ENCODE peak calls at places on chromosome 1, in eight cellular contexts. One of them, this sample, is unnamed.

GRCh38 chr1:153945795-153946621 is 510 bp downstream of the DENND4B start:
- DNase-seq in hepatic stellate cell: peak
- DNase-seq in tibial artery: peak
- DNase-seq in MG63: peak
- DNase-seq in heart left ventricle: peak
- DNase-seq in stimulated activated CD4-positive, alpha-beta T cell treated with anti-CD3 and anti-CD28 coated beads, Interleukin-12 subunit alpha, Interleukin-12 subunit beta, amount 100 ng/mL, for 4 hours: peak
- DNase-seq in NCI-H1436: no peak
- DNase-seq in uterus: peak
- DNase-seq in this sample: peak

GRCh38 chr1:168772428-168772827 is 43.4 kb upstream of the DPT start:
- DNase-seq in heart left ventricle: no peak
- DNase-seq in NCI-H1436: no peak
- DNase-seq in MG63: no peak
- DNase-seq in stimulated activated CD4-positive, alpha-beta T cell treated with anti-CD3 and anti-CD28 coated beads, Interleukin-12 subunit alpha, Interleukin-12 subunit beta, amount 100 ng/mL, for 4 hours: no peak
- DNase-seq in uterus: no peak
- DNase-seq in hepatic stellate cell: no peak
- DNase-seq in tibial artery: no peak
- DNase-seq in this sample: no peak

GRCh38 chr1:33301273-33301984 is 19.5 kb downstream of the A3GALT2 start:
- DNase-seq in uterus: no peak
- DNase-seq in heart left ventricle: no peak
- DNase-seq in tibial artery: peak
- DNase-seq in hepatic stellate cell: no peak
- DNase-seq in NCI-H1436: no peak
- DNase-seq in MG63: no peak
- DNase-seq in stimulated activated CD4-positive, alpha-beta T cell treated with anti-CD3 and anti-CD28 coated beads, Interleukin-12 subunit alpha, Interleukin-12 subunit beta, amount 100 ng/mL, for 4 hours: no peak
- DNase-seq in this sample: no peak

GRCh38 chr1:228823200-228823599 is 87.9 kb downstream of the RHOU start:
- DNase-seq in hepatic stellate cell: no peak
- DNase-seq in NCI-H1436: no peak
- DNase-seq in tibial artery: no peak
- DNase-seq in MG63: no peak
- DNase-seq in stimulated activated CD4-positive, alpha-beta T cell treated with anti-CD3 and anti-CD28 coated beads, Interleukin-12 subunit alpha, Interleukin-12 subunit beta, amount 100 ng/mL, for 4 hours: no peak
- DNase-seq in heart left ventricle: no peak
- DNase-seq in uterus: no peak
- DNase-seq in this sample: no peak

GRCh38 chr1:230263573-230264195 is 162.4 kb downstream of the PGBD5 start:
- DNase-seq in MG63: no peak
- DNase-seq in heart left ventricle: no peak
- DNase-seq in NCI-H1436: no peak
- DNase-seq in hepatic stellate cell: no peak
- DNase-seq in uterus: peak
- DNase-seq in tibial artery: no peak
- DNase-seq in stimulated activated CD4-positive, alpha-beta T cell treated with anti-CD3 and anti-CD28 coated beads, Interleukin-12 subunit alpha, Interleukin-12 subunit beta, amount 100 ng/mL, for 4 hours: no peak
- DNase-seq in this sample: no peak

GRCh38 chr1:3827813-3828307 is 29.2 kb downstream of the CEP104 start:
- DNase-seq in heart left ventricle: no peak
- DNase-seq in hepatic stellate cell: no peak
- DNase-seq in uterus: no peak
- DNase-seq in MG63: no peak
- DNase-seq in NCI-H1436: no peak
- DNase-seq in stimulated activated CD4-positive, alpha-beta T cell treated with anti-CD3 and anti-CD28 coated beads, Interleukin-12 subunit alpha, Interleukin-12 subunit beta, amount 100 ng/mL, for 4 hours: no peak
- DNase-seq in tibial artery: no peak
- DNase-seq in this sample: no peak

GRCh38 chr1:237799762-237800474 is 90.8 kb downstream of the ZP4 start:
- DNase-seq in uterus: no peak
- DNase-seq in heart left ventricle: no peak
- DNase-seq in MG63: peak
- DNase-seq in tibial artery: no peak
- DNase-seq in hepatic stellate cell: no peak
- DNase-seq in NCI-H1436: peak
- DNase-seq in stimulated activated CD4-positive, alpha-beta T cell treated with anti-CD3 and anti-CD28 coated beads, Interleukin-12 subunit alpha, Interleukin-12 subunit beta, amount 100 ng/mL, for 4 hours: peak
- DNase-seq in this sample: peak

GRCh38 chr1:204442376-204443259 is 31.0 kb upstream of the PPP1R15B start:
- DNase-seq in MG63: no peak
- DNase-seq in uterus: no peak
- DNase-seq in NCI-H1436: no peak
- DNase-seq in heart left ventricle: no peak
- DNase-seq in tibial artery: no peak
- DNase-seq in hepatic stellate cell: no peak
- DNase-seq in stimulated activated CD4-positive, alpha-beta T cell treated with anti-CD3 and anti-CD28 coated beads, Interleukin-12 subunit alpha, Interleukin-12 subunit beta, amount 100 ng/mL, for 4 hours: no peak
- DNase-seq in this sample: no peak

GRCh38 chr1:20472860-20473711 is 12.9 kb downstream of the CAMK2N1 start:
- DNase-seq in tibial artery: no peak
- DNase-seq in stimulated activated CD4-positive, alpha-beta T cell treated with anti-CD3 and anti-CD28 coated beads, Interleukin-12 subunit alpha, Interleukin-12 subunit beta, amount 100 ng/mL, for 4 hours: no peak
- DNase-seq in uterus: peak
- DNase-seq in NCI-H1436: no peak
- DNase-seq in hepatic stellate cell: peak
- DNase-seq in heart left ventricle: peak
- DNase-seq in MG63: no peak
- DNase-seq in this sample: no peak

GRCh38 chr1:113325039-113325438 is 65.3 kb upstream of the MAGI3 start:
- DNase-seq in heart left ventricle: no peak
- DNase-seq in stimulated activated CD4-positive, alpha-beta T cell treated with anti-CD3 and anti-CD28 coated beads, Interleukin-12 subunit alpha, Interleukin-12 subunit beta, amount 100 ng/mL, for 4 hours: no peak
- DNase-seq in NCI-H1436: no peak
- DNase-seq in uterus: no peak
- DNase-seq in hepatic stellate cell: no peak
- DNase-seq in tibial artery: no peak
- DNase-seq in MG63: peak
- DNase-seq in this sample: no peak

GRCh38 chr1:14138135-14138506 is 438.1 kb downstream of the PRDM2 start:
- DNase-seq in MG63: peak
- DNase-seq in stimulated activated CD4-positive, alpha-beta T cell treated with anti-CD3 and anti-CD28 coated beads, Interleukin-12 subunit alpha, Interleukin-12 subunit beta, amount 100 ng/mL, for 4 hours: no peak
- DNase-seq in hepatic stellate cell: no peak
- DNase-seq in tibial artery: no peak
- DNase-seq in uterus: no peak
- DNase-seq in NCI-H1436: no peak
- DNase-seq in heart left ventricle: no peak
- DNase-seq in this sample: peak

GRCh38 chr1:5742801-5743200 is 249.4 kb downstream of the NPHP4 start:
- DNase-seq in tibial artery: no peak
- DNase-seq in stimulated activated CD4-positive, alpha-beta T cell treated with anti-CD3 and anti-CD28 coated beads, Interleukin-12 subunit alpha, Interleukin-12 subunit beta, amount 100 ng/mL, for 4 hours: no peak
- DNase-seq in NCI-H1436: no peak
- DNase-seq in MG63: no peak
- DNase-seq in heart left ventricle: peak
- DNase-seq in uterus: no peak
- DNase-seq in hepatic stellate cell: no peak
- DNase-seq in this sample: no peak

GRCh38 chr1:84756455-84757082 is 66.3 kb upstream of the SSX2IP start:
- DNase-seq in MG63: no peak
- DNase-seq in stimulated activated CD4-positive, alpha-beta T cell treated with anti-CD3 and anti-CD28 coated beads, Interleukin-12 subunit alpha, Interleukin-12 subunit beta, amount 100 ng/mL, for 4 hours: no peak
- DNase-seq in hepatic stellate cell: no peak
- DNase-seq in NCI-H1436: no peak
- DNase-seq in tibial artery: no peak
- DNase-seq in heart left ventricle: no peak
- DNase-seq in uterus: no peak
- DNase-seq in this sample: no peak

GRCh38 chr1:98276514-98276913 is 355.7 kb upstream of the DPYD start:
- DNase-seq in NCI-H1436: no peak
- DNase-seq in hepatic stellate cell: no peak
- DNase-seq in uterus: no peak
- DNase-seq in tibial artery: no peak
- DNase-seq in heart left ventricle: no peak
- DNase-seq in MG63: no peak
- DNase-seq in stimulated activated CD4-positive, alpha-beta T cell treated with anti-CD3 and anti-CD28 coated beads, Interleukin-12 subunit alpha, Interleukin-12 subunit beta, amount 100 ng/mL, for 4 hours: no peak
- DNase-seq in this sample: no peak

GRCh38 chr1:2547210-2548067 is 8.7 kb upstream of the TNFRSF14 start:
- DNase-seq in uterus: no peak
- DNase-seq in NCI-H1436: no peak
- DNase-seq in hepatic stellate cell: no peak
- DNase-seq in stimulated activated CD4-positive, alpha-beta T cell treated with anti-CD3 and anti-CD28 coated beads, Interleukin-12 subunit alpha, Interleukin-12 subunit beta, amount 100 ng/mL, for 4 hours: peak
- DNase-seq in MG63: no peak
- DNase-seq in heart left ventricle: no peak
- DNase-seq in tibial artery: no peak
- DNase-seq in this sample: peak

GRCh38 chr1:69263982-69264381 is 303.7 kb upstream of the LRRC7 start:
- DNase-seq in heart left ventricle: no peak
- DNase-seq in MG63: no peak
- DNase-seq in NCI-H1436: peak
- DNase-seq in uterus: peak
- DNase-seq in stimulated activated CD4-positive, alpha-beta T cell treated with anti-CD3 and anti-CD28 coated beads, Interleukin-12 subunit alpha, Interleukin-12 subunit beta, amount 100 ng/mL, for 4 hours: no peak
- DNase-seq in hepatic stellate cell: no peak
- DNase-seq in tibial artery: peak
- DNase-seq in this sample: no peak

GRCh38 chr1:201754353-201754752 is 74.6 kb upstream of the IPO9 start:
- DNase-seq in hepatic stellate cell: no peak
- DNase-seq in stimulated activated CD4-positive, alpha-beta T cell treated with anti-CD3 and anti-CD28 coated beads, Interleukin-12 subunit alpha, Interleukin-12 subunit beta, amount 100 ng/mL, for 4 hours: no peak
- DNase-seq in tibial artery: no peak
- DNase-seq in heart left ventricle: no peak
- DNase-seq in MG63: no peak
- DNase-seq in uterus: peak
- DNase-seq in NCI-H1436: no peak
- DNase-seq in this sample: no peak

GRCh38 chr1:158248122-158248521 is 6.1 kb upstream of the CD1A start:
- DNase-seq in stimulated activated CD4-positive, alpha-beta T cell treated with anti-CD3 and anti-CD28 coated beads, Interleukin-12 subunit alpha, Interleukin-12 subunit beta, amount 100 ng/mL, for 4 hours: no peak
- DNase-seq in heart left ventricle: no peak
- DNase-seq in tibial artery: peak
- DNase-seq in uterus: no peak
- DNase-seq in hepatic stellate cell: no peak
- DNase-seq in MG63: no peak
- DNase-seq in NCI-H1436: no peak
- DNase-seq in this sample: peak

GRCh38 chr1:156359973-156360372 is 9.0 kb upstream of the RHBG start:
- DNase-seq in uterus: no peak
- DNase-seq in tibial artery: no peak
- DNase-seq in heart left ventricle: no peak
- DNase-seq in NCI-H1436: no peak
- DNase-seq in stimulated activated CD4-positive, alpha-beta T cell treated with anti-CD3 and anti-CD28 coated beads, Interleukin-12 subunit alpha, Interleukin-12 subunit beta, amount 100 ng/mL, for 4 hours: no peak
- DNase-seq in MG63: peak
- DNase-seq in hepatic stellate cell: no peak
- DNase-seq in this sample: no peak

GRCh38 chr1:97630281-97630680 is 290.6 kb downstream of the DPYD start:
- DNase-seq in heart left ventricle: no peak
- DNase-seq in hepatic stellate cell: no peak
- DNase-seq in tibial artery: no peak
- DNase-seq in MG63: no peak
- DNase-seq in stimulated activated CD4-positive, alpha-beta T cell treated with anti-CD3 and anti-CD28 coated beads, Interleukin-12 subunit alpha, Interleukin-12 subunit beta, amount 100 ng/mL, for 4 hours: no peak
- DNase-seq in NCI-H1436: no peak
- DNase-seq in uterus: no peak
- DNase-seq in this sample: no peak

GRCh38 chr1:42431514-42431913 is 24.3 kb downstream of the ZMYND12 start:
- DNase-seq in tibial artery: no peak
- DNase-seq in stimulated activated CD4-positive, alpha-beta T cell treated with anti-CD3 and anti-CD28 coated beads, Interleukin-12 subunit alpha, Interleukin-12 subunit beta, amount 100 ng/mL, for 4 hours: no peak
- DNase-seq in MG63: no peak
- DNase-seq in heart left ventricle: no peak
- DNase-seq in hepatic stellate cell: no peak
- DNase-seq in uterus: no peak
- DNase-seq in NCI-H1436: no peak
- DNase-seq in this sample: no peak

GRCh38 chr1:202589190-202589680 is 121.0 kb downstream of the SYT2 start:
- DNase-seq in stimulated activated CD4-positive, alpha-beta T cell treated with anti-CD3 and anti-CD28 coated beads, Interleukin-12 subunit alpha, Interleukin-12 subunit beta, amount 100 ng/mL, for 4 hours: no peak
- DNase-seq in heart left ventricle: peak
- DNase-seq in tibial artery: peak
- DNase-seq in NCI-H1436: no peak
- DNase-seq in hepatic stellate cell: peak
- DNase-seq in MG63: peak
- DNase-seq in uterus: peak
- DNase-seq in this sample: no peak

GRCh38 chr1:9128161-9128519 is 762 bp downstream of the GPR157 start:
- DNase-seq in NCI-H1436: no peak
- DNase-seq in tibial artery: peak
- DNase-seq in hepatic stellate cell: peak
- DNase-seq in stimulated activated CD4-positive, alpha-beta T cell treated with anti-CD3 and anti-CD28 coated beads, Interleukin-12 subunit alpha, Interleukin-12 subunit beta, amount 100 ng/mL, for 4 hours: peak
- DNase-seq in heart left ventricle: no peak
- DNase-seq in uterus: peak
- DNase-seq in MG63: peak
- DNase-seq in this sample: no peak

GRCh38 chr1:29849038-29849750 is 612.9 kb downstream of the PTPRU start:
- DNase-seq in tibial artery: no peak
- DNase-seq in stimulated activated CD4-positive, alpha-beta T cell treated with anti-CD3 and anti-CD28 coated beads, Interleukin-12 subunit alpha, Interleukin-12 subunit beta, amount 100 ng/mL, for 4 hours: peak
- DNase-seq in NCI-H1436: peak
- DNase-seq in MG63: no peak
- DNase-seq in hepatic stellate cell: peak
- DNase-seq in heart left ventricle: no peak
- DNase-seq in uterus: no peak
- DNase-seq in this sample: peak

GRCh38 chr1:210647406-210648333 is 319.0 kb downstream of the HHAT start:
- DNase-seq in MG63: peak
- DNase-seq in heart left ventricle: no peak
- DNase-seq in hepatic stellate cell: peak
- DNase-seq in NCI-H1436: no peak
- DNase-seq in stimulated activated CD4-positive, alpha-beta T cell treated with anti-CD3 and anti-CD28 coated beads, Interleukin-12 subunit alpha, Interleukin-12 subunit beta, amount 100 ng/mL, for 4 hours: no peak
- DNase-seq in uterus: no peak
- DNase-seq in tibial artery: no peak
- DNase-seq in this sample: peak

GRCh38 chr1:178538192-178538916 is 25.4 kb downstream of the TEX35 start:
- DNase-seq in MG63: peak
- DNase-seq in stimulated activated CD4-positive, alpha-beta T cell treated with anti-CD3 and anti-CD28 coated beads, Interleukin-12 subunit alpha, Interleukin-12 subunit beta, amount 100 ng/mL, for 4 hours: no peak
- DNase-seq in uterus: no peak
- DNase-seq in NCI-H1436: no peak
- DNase-seq in tibial artery: no peak
- DNase-seq in hepatic stellate cell: peak
- DNase-seq in heart left ventricle: peak
- DNase-seq in this sample: no peak

GRCh38 chr1:154628122-154628405 is 20.1 kb upstream of the ADAR start:
- DNase-seq in heart left ventricle: no peak
- DNase-seq in tibial artery: no peak
- DNase-seq in NCI-H1436: no peak
- DNase-seq in uterus: no peak
- DNase-seq in MG63: no peak
- DNase-seq in stimulated activated CD4-positive, alpha-beta T cell treated with anti-CD3 and anti-CD28 coated beads, Interleukin-12 subunit alpha, Interleukin-12 subunit beta, amount 100 ng/mL, for 4 hours: no peak
- DNase-seq in hepatic stellate cell: no peak
- DNase-seq in this sample: no peak

GRCh38 chr1:31441558-31441957 is 28.5 kb downstream of the SERINC2 start:
- DNase-seq in tibial artery: no peak
- DNase-seq in heart left ventricle: no peak
- DNase-seq in stimulated activated CD4-positive, alpha-beta T cell treated with anti-CD3 and anti-CD28 coated beads, Interleukin-12 subunit alpha, Interleukin-12 subunit beta, amount 100 ng/mL, for 4 hours: no peak
- DNase-seq in MG63: no peak
- DNase-seq in uterus: no peak
- DNase-seq in NCI-H1436: no peak
- DNase-seq in hepatic stellate cell: no peak
- DNase-seq in this sample: peak

GRCh38 chr1:113998361-113998760 is 19.1 kb downstream of the OLFML3 start:
- DNase-seq in MG63: peak
- DNase-seq in tibial artery: no peak
- DNase-seq in NCI-H1436: no peak
- DNase-seq in uterus: no peak
- DNase-seq in hepatic stellate cell: no peak
- DNase-seq in stimulated activated CD4-positive, alpha-beta T cell treated with anti-CD3 and anti-CD28 coated beads, Interleukin-12 subunit alpha, Interleukin-12 subunit beta, amount 100 ng/mL, for 4 hours: no peak
- DNase-seq in heart left ventricle: no peak
- DNase-seq in this sample: no peak

GRCh38 chr1:108957888-108958287 is 5.4 kb downstream of the CLCC1 start:
- DNase-seq in heart left ventricle: no peak
- DNase-seq in tibial artery: no peak
- DNase-seq in NCI-H1436: no peak
- DNase-seq in MG63: no peak
- DNase-seq in stimulated activated CD4-positive, alpha-beta T cell treated with anti-CD3 and anti-CD28 coated beads, Interleukin-12 subunit alpha, Interleukin-12 subunit beta, amount 100 ng/mL, for 4 hours: no peak
- DNase-seq in hepatic stellate cell: no peak
- DNase-seq in uterus: no peak
- DNase-seq in this sample: no peak

This sample was measured in MM.1S.